ENCODE peak calls at places on chromosomes 4 and X, in four cellular contexts. K is WTC11, E is K562, B is GM12878. F is an unnamed sample.

GRCh38 chrX:140389331-140389730 is 115.5 kb downstream of the SOX3 start:
- DNase-seq in K (no peak), E (no peak), B (no peak), F (no peak)

GRCh38 chrX:121308276-121308805 is 260.9 kb downstream of the GLUD2 start:
- DNase-seq in K (peak), E (peak), B (peak), F (peak)

GRCh38 chr4:114964016-114964415 is 149.4 kb downstream of the NDST4 start:
- DNase-seq in K (no peak), E (no peak), B (no peak), F (no peak)

GRCh38 chr4:114378306-114378903 is 220.2 kb upstream of the UGT8 start:
- DNase-seq in K (no peak), E (no peak), B (no peak), F (no peak)

GRCh38 chr4:185307136-185307950 is 88.4 kb downstream of the LRP2BP start:
- DNase-seq in K (no peak), E (no peak), B (peak), F (no peak)

GRCh38 chr4:31365006-31365690 is 645.0 kb downstream of the PCDH7 start:
- DNase-seq in K (no peak), E (no peak), B (no peak), F (no peak)

GRCh38 chr4:18390655-18391369 is 369.3 kb upstream of the LCORL start:
- DNase-seq in K (no peak), E (no peak), B (no peak), F (no peak)

GRCh38 chr4:77072195-77072753 is 3.5 kb downstream of the CCNI start:
- DNase-seq in K (no peak), E (no peak), B (no peak), F (peak)

GRCh38 chr4:101367201-101367600 is 19.9 kb upstream of the PPP3CA start:
- DNase-seq in K (no peak), E (no peak), B (no peak), F (no peak)

GRCh38 chr4:5142726-5143125 is 91.4 kb downstream of the STK32B start:
- DNase-seq in K (peak), E (peak), B (no peak), F (peak)

GRCh38 chr4:188218392-188218791 is 79.2 kb downstream of the TRIML1 start:
- DNase-seq in K (peak), E (no peak), B (no peak), F (no peak)

GRCh38 chrX:40671126-40671525 is 23.8 kb upstream of the CXorf38 start:
- DNase-seq in K (no peak), E (no peak), B (no peak), F (no peak)

GRCh38 chr4:174578366-174578765 is 56.1 kb upstream of the HPGD start:
- DNase-seq in K (no peak), E (no peak), B (no peak), F (no peak)

GRCh38 chrX:39253551-39253950 is 452.3 kb downstream of the MID1IP1 start:
- DNase-seq in K (no peak), E (no peak), B (no peak), F (no peak)

GRCh38 chr4:62232755-62233280 is 1032.7 kb downstream of the ADGRL3 start:
- DNase-seq in K (no peak), E (no peak), B (no peak), F (no peak)

GRCh38 chr4:169900241-169900845 is 125.9 kb downstream of the MFAP3L start:
- DNase-seq in K (no peak), E (no peak), B (no peak), F (no peak)

GRCh38 chr4:140176735-140177134 is 22.8 kb upstream of the MAML3 start:
- DNase-seq in K (no peak), E (no peak), B (no peak), F (no peak)

GRCh38 chrX:68594769-68595168 is 52.7 kb upstream of the STARD8 start:
- DNase-seq in K (no peak), E (no peak), B (no peak), F (no peak)

DNA sequence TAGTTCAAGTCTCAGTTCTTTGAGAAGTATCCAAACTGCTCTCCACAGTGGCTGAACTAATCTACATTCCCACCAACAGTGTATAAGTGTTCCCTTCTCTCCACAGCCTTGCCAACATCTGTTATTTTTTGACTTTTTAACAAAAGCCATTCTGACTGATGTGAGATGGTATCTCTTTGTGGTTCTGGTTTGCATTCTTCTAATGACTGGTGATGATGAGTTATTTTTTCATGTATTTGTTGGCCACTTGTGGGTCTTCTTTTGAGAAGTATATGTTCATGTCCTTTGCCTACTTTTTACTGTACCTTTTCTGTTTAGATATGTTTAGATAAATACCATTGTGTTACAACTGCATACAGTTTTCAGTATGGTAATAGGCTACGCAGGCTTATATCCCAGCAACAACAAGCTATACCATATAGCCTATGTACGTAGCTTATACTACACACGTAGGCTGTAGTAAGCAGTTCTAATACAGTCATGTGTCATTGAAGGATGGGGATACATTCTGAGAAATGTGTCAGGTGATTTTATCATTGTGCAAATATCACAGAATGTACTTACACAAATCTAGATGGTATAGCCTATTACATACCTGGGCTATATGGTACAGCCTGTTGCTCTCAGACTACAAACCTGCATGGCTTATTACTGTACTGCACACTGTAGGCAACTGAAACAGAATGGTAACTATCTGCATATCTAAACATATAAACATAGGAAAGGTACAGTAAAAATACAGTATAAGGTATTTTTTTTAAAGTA is 28.1 kb downstream of the KLHL8 start:
- DNase-seq in K (no peak), E (no peak), B (no peak), F (no peak)
- TF ChIP-seq NR2C2 in K (no peak), E (no peak), B (no peak), F (no peak)

GRCh38 chrX:700936-701335 is 70.3 kb downstream of the SHOX start:
- DNase-seq in K (no peak), E (no peak), B (no peak), F (no peak)

GRCh38 chrX:698246-698645 is 67.7 kb downstream of the SHOX start:
- DNase-seq in K (no peak), E (no peak), B (no peak), F (no peak)

GRCh38 chrX:701673-702072 is 71.1 kb downstream of the SHOX start:
- DNase-seq in K (no peak), E (no peak), B (no peak), F (no peak)

GRCh38 chrX:703466-704210 is 73.0 kb downstream of the SHOX start:
- DNase-seq in K (no peak), E (no peak), B (no peak), F (no peak)
- TF ChIP-seq NR2C2 in K (no peak), E (no peak), B (no peak), F (no peak)

GRCh38 chr4:121741751-121742150 is 23.2 kb downstream of the SMIM43 start:
- DNase-seq in K (no peak), E (no peak), B (no peak), F (no peak)
- TF ChIP-seq NR2C2 in K (no peak), E (no peak), B (no peak), F (no peak)

GRCh38 chrX:42127563-42127962 is 204.2 kb upstream of the CASK start:
- DNase-seq in K (no peak), E (no peak), B (no peak), F (no peak)
- TF ChIP-seq NR2C2 in K (no peak), E (no peak), B (no peak), F (no peak)

GRCh38 chrX:46208225-46208854 is 336.9 kb downstream of the ZNF674 start:
- DNase-seq in K (no peak), E (no peak), B (peak), F (no peak)

GRCh38 chrX:46209037-46209436 is 336.2 kb downstream of the ZNF674 start:
- DNase-seq in K (no peak), E (no peak), B (no peak), F (no peak)

GRCh38 chrX:46204721-46205422 is 340.3 kb downstream of the ZNF674 start:
- DNase-seq in K (no peak), E (no peak), B (no peak), F (no peak)

GRCh38 chrX:46211079-46211478 is 334.1 kb downstream of the ZNF674 start:
- DNase-seq in K (no peak), E (no peak), B (no peak), F (no peak)

GRCh38 chrX:46209768-46210167 is 335.5 kb downstream of the ZNF674 start:
- DNase-seq in K (no peak), E (no peak), B (no peak), F (no peak)
- TF ChIP-seq NR2C2 in K (no peak), E (no peak), B (no peak), F (no peak)

DNA sequence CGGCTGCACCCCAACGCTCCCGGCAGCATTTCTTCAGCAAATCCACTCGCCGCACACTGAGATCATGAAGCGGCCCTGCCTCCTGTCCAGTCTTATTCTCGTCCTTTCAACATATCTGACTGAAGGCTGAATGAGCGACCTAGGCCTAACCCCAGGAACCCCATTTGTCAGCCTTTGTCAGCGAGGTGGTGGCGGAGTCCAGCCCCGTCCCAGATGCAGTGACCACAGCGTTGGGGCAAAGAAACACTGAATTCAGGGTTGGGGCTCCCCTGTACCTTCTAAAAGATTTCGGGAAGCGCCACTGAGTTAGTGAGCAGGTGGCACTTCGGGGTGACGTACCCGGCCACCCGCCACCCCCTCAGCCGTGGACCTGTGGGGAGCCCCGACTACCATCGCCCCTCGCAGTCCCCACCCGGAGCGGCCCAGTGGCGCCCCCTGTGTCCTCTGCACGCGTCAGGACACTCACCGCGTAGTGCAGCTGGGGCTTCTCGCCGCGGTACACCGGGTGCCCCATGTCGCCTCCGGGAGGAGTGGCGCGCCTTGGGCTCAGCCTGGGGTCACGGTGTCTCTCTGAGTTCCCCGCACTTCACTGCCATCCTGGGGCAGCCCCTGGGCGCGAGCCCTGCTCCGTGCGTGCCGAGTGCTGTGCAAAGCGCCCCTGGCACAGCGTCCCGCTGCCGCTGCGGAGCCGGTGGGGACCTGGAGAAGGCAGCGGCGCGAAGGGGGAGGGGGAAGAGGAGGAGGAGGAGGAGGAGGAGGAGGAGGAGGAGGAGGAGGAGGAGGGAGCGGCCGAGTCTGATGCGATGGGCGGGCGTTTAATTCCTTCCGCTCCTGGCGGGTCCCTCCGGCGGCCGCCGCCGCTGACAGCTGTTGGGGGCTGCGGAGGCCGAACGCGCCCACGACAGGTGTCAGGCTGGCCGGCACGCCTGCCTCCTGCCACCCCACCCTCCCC is 134.1 kb downstream of the AMELX start:
- DNase-seq in K (peak), E (peak), B (no peak), F (no peak)
- TF ChIP-seq NR2C2 in K (no peak), E (peak), B (no peak), F (no peak)

GRCh38 chr4:2583517-2583916 is 47.1 kb downstream of the FAM193A start:
- DNase-seq in K (no peak), E (no peak), B (no peak), F (no peak)

GRCh38 chr4:2586502-2586901 is 50.1 kb downstream of the FAM193A start:
- DNase-seq in K (no peak), E (no peak), B (no peak), F (no peak)

GRCh38 chr4:2587215-2587823 is 50.9 kb downstream of the FAM193A start:
- DNase-seq in K (no peak), E (no peak), B (no peak), F (no peak)

GRCh38 chr4:2579910-2580309 is 43.5 kb downstream of the FAM193A start:
- DNase-seq in K (no peak), E (no peak), B (no peak), F (no peak)

DNA sequence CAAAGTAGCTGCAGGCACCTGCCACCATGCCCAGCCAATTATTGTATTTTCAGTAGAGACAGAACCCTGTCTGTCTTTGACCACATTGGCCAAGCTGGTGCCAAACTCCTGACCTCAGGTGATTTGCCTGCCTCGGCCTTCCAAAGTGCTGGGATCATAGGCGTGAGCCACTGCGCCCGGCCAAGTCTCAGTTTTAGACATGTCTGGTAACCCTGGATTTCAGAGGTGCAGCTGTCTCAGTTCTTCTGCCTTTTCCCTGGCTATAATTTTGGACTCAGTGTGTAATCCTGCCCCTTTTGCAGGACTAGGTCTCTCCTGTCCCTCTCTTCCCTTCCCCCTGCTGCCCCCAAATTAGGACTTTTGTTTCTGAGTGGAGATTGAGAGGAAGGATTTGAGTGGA is 46.6 kb downstream of the FAM193A start:
- DNase-seq in K (no peak), E (no peak), B (no peak), F (no peak)
- TF ChIP-seq NR2C2 in K (no peak), E (no peak), B (no peak), F (no peak)

GRCh38 chrX:133376422-133376821 is 38.9 kb downstream of the GPC4 start:
- DNase-seq in K (no peak), E (no peak), B (no peak), F (no peak)

GRCh38 chrX:133373366-133374079 is 41.8 kb downstream of the GPC4 start:
- DNase-seq in K (no peak), E (no peak), B (no peak), F (no peak)

GRCh38 chrX:133370719-133371275 is 44.5 kb downstream of the GPC4 start:
- DNase-seq in K (no peak), E (no peak), B (no peak), F (no peak)

GRCh38 chrX:133374874-133375387 is 40.4 kb downstream of the GPC4 start:
- DNase-seq in K (no peak), E (no peak), B (no peak), F (no peak)

DNA sequence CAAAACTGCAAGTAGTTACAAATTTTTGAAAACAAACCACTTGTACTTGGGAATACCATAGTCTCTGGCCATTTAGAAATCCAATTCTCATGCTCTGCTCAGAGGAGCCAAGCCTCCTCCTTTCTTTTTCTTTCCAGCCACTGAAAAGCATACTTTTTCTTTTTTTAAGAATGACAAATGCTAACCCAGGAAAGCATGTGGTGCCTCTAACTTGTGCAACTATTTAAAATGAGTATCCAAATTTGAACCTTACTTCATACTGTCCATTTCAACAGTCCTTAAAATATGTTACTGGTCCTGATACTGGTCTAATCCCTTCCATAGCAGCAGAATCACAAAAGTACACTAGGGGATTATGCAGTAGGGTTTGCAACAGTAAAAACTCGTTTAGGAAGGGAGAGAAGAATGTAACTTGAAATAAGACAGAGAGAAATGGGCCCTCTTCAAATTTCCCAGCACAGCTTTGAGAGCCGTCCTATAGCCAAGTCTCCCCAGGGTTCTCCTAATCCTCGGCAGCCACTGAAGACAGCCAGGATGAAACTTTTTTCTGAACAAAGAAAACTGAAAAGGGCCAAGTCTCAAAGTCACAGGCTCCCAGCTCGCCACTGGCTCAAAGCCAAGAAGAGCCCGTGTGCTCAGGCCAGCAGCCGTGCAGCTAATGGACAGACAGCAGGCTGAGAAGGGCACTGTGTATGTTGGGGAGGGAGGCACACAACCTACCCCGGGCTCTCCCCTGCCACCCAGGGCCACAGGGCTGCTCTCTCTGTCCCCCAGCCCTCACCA is 39.5 kb downstream of the GPC4 start:
- DNase-seq in K (no peak), E (no peak), B (no peak), F (no peak)
- TF ChIP-seq NR2C2 in K (no peak), E (no peak), B (no peak), F (no peak)

GRCh38 chr4:718460-718859 is 12.8 kb downstream of the PCGF3 start:
- DNase-seq in K (no peak), E (no peak), B (no peak), F (no peak)

GRCh38 chr4:720111-720860 is 14.7 kb downstream of the PCGF3 start:
- DNase-seq in K (no peak), E (no peak), B (no peak), F (no peak)

GRCh38 chr4:714087-714486 is 8.5 kb downstream of the PCGF3 start:
- DNase-seq in K (no peak), E (no peak), B (no peak), F (no peak)

GRCh38 chr4:721261-722171 is 15.9 kb downstream of the PCGF3 start:
- DNase-seq in K (no peak), E (no peak), B (no peak), F (no peak)

GRCh38 chr4:717601-718320 is 12.1 kb downstream of the PCGF3 start:
- DNase-seq in K (no peak), E (no peak), B (no peak), F (no peak)
- TF ChIP-seq NR2C2 in K (no peak), E (no peak), B (no peak), F (no peak)

DNA sequence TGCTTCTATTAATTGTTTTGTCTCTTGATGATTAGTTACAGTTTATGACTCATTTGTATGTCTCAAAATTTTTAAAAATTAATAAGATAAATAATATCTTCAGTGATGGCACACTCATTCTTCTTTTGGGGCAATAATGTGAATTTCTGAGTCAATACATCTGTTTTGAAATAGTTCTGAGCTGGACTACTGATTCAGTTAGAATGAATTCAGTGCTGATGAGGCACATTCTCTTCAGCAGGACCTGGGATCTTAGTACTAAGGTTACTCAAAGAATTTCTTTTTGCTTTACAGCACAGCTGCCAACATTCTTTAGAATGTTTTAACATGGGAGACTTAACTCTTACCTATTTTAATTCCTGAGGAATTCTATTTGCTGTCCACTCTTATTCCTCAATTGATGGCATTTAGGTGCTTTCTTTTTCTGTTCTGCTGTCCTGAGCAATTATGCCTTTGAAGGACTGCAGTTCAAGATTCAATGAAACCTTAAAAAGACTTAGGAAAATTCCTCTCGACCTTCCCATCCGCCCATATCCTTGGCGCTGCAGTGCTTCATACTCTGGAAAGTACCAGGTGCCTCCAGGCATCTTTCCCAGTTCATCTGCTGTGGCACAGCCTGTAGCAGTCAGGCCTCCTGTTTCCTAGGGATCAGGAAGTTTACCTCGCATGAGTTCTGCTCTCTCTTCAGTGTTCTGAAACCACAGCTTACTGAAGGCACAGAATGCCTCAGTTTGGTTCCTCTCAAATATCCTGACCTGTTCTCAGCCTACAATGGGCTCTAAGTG is 213.7 kb downstream of the FSTL5 start:
- DNase-seq in K (no peak), E (no peak), B (no peak), F (no peak)
- TF ChIP-seq NR2C2 in K (no peak), E (no peak), B (no peak), F (no peak)

F was measured in HepG2.